ENCODE peak calls at places on chromosomes 5 and 9, in seven cellular contexts. One of them, this sample, is unnamed.
A peak's percentile ranks its signal among the peaks of the same experiment; 100 is the strongest.

GRCh38 chr5:178108966-178109365 is 4.4 kb upstream of the N4BP3 start:
- DNase-seq in OCI-LY7: no peak
- DNase-seq in astrocyte of the cerebellum: no peak
- DNase-seq in GM20000: no peak
- DNase-seq in HCT116: no peak
- DNase-seq in fibroblast of lung: no peak
- DNase-seq in IMR-90: no peak
- DNase-seq in this sample: no peak

GRCh38 chr9:127506814-127507750 is 55.8 kb downstream of the LRSAM1 start:
- DNase-seq in OCI-LY7: no peak
- DNase-seq in astrocyte of the cerebellum: no peak
- DNase-seq in GM20000: no peak
- DNase-seq in HCT116: no peak
- DNase-seq in fibroblast of lung: peak; percentile 85
- DNase-seq in IMR-90: peak; percentile 74
- DNase-seq in this sample: no peak

GRCh38 chr5:132471944-132472343 is 18.6 kb downstream of the IRF1 start:
- DNase-seq in OCI-LY7: no peak
- DNase-seq in astrocyte of the cerebellum: no peak
- DNase-seq in GM20000: no peak
- DNase-seq in HCT116: no peak
- DNase-seq in fibroblast of lung: peak; percentile 39
- DNase-seq in IMR-90: no peak
- DNase-seq in this sample: no peak

GRCh38 chr9:81379655-81380054 is 309.7 kb downstream of the TLE1 start:
- DNase-seq in OCI-LY7: no peak
- DNase-seq in astrocyte of the cerebellum: no peak
- DNase-seq in GM20000: no peak
- DNase-seq in HCT116: no peak
- DNase-seq in fibroblast of lung: peak; percentile 58
- DNase-seq in IMR-90: peak; percentile 55
- DNase-seq in this sample: no peak

GRCh38 chr5:89703799-89704198 is 705.8 kb downstream of the CETN3 start:
- DNase-seq in OCI-LY7: no peak
- DNase-seq in astrocyte of the cerebellum: peak; percentile 44
- DNase-seq in GM20000: no peak
- DNase-seq in HCT116: no peak
- DNase-seq in fibroblast of lung: peak; percentile 81
- DNase-seq in IMR-90: no peak
- DNase-seq in this sample: no peak

GRCh38 chr9:68562456-68562855 is 21.8 kb upstream of the TMEM252 start:
- DNase-seq in OCI-LY7: no peak
- DNase-seq in astrocyte of the cerebellum: no peak
- DNase-seq in GM20000: no peak
- DNase-seq in HCT116: no peak
- DNase-seq in fibroblast of lung: no peak
- DNase-seq in IMR-90: no peak
- DNase-seq in this sample: no peak

GRCh38 chr9:89863837-89864236 is 259.0 kb downstream of the GADD45G start:
- DNase-seq in OCI-LY7: no peak
- DNase-seq in astrocyte of the cerebellum: no peak
- DNase-seq in GM20000: no peak
- DNase-seq in HCT116: no peak
- DNase-seq in fibroblast of lung: no peak
- DNase-seq in IMR-90: no peak
- DNase-seq in this sample: no peak

GRCh38 chr5:122394313-122394712 is 82.3 kb downstream of the SNCAIP start:
- DNase-seq in OCI-LY7: no peak
- DNase-seq in astrocyte of the cerebellum: no peak
- DNase-seq in GM20000: no peak
- DNase-seq in HCT116: no peak
- DNase-seq in fibroblast of lung: no peak
- DNase-seq in IMR-90: peak; percentile 71
- DNase-seq in this sample: no peak

GRCh38 chr5:39218482-39219381 is 631 bp downstream of the FYB1 start:
- DNase-seq in OCI-LY7: no peak
- DNase-seq in astrocyte of the cerebellum: no peak
- DNase-seq in GM20000: no peak
- DNase-seq in HCT116: no peak
- DNase-seq in fibroblast of lung: no peak
- DNase-seq in IMR-90: no peak
- DNase-seq in this sample: no peak

GRCh38 chr9:121282309-121283071 is 14.5 kb downstream of the GSN start:
- DNase-seq in OCI-LY7: no peak
- DNase-seq in astrocyte of the cerebellum: no peak
- DNase-seq in GM20000: no peak
- DNase-seq in HCT116: no peak
- DNase-seq in fibroblast of lung: peak; percentile 92
- DNase-seq in IMR-90: peak; percentile 85
- DNase-seq in this sample: no peak

GRCh38 chr9:89744255-89744648 is 139.4 kb downstream of the GADD45G start:
- DNase-seq in OCI-LY7: no peak
- DNase-seq in astrocyte of the cerebellum: no peak
- DNase-seq in GM20000: no peak
- DNase-seq in HCT116: no peak
- DNase-seq in fibroblast of lung: no peak
- DNase-seq in IMR-90: no peak
- DNase-seq in this sample: no peak

GRCh38 chr5:132281856-132282614 is 12.2 kb upstream of the SLC22A4 start:
- DNase-seq in OCI-LY7: no peak
- DNase-seq in astrocyte of the cerebellum: no peak
- DNase-seq in GM20000: no peak
- DNase-seq in HCT116: no peak
- DNase-seq in fibroblast of lung: no peak
- DNase-seq in IMR-90: no peak
- DNase-seq in this sample: no peak

GRCh38 chr9:22374021-22374420 is 72.6 kb upstream of the DMRTA1 start:
- DNase-seq in OCI-LY7: no peak
- DNase-seq in astrocyte of the cerebellum: no peak
- DNase-seq in GM20000: no peak
- DNase-seq in HCT116: no peak
- DNase-seq in fibroblast of lung: no peak
- DNase-seq in IMR-90: no peak
- DNase-seq in this sample: no peak

GRCh38 chr5:1415059-1415425 is 30.2 kb downstream of the SLC6A3 start:
- DNase-seq in OCI-LY7: no peak
- DNase-seq in astrocyte of the cerebellum: no peak
- DNase-seq in GM20000: no peak
- DNase-seq in HCT116: no peak
- DNase-seq in fibroblast of lung: no peak
- DNase-seq in IMR-90: no peak
- DNase-seq in this sample: no peak

GRCh38 chr5:119270955-119271757 is 84.7 kb upstream of the TNFAIP8 start:
- DNase-seq in OCI-LY7: no peak
- DNase-seq in astrocyte of the cerebellum: no peak
- DNase-seq in GM20000: no peak
- DNase-seq in HCT116: no peak
- DNase-seq in fibroblast of lung: no peak
- DNase-seq in IMR-90: no peak
- DNase-seq in this sample: no peak

GRCh38 chr9:116816484-116816883 is 129.4 kb downstream of the TRIM32 start:
- DNase-seq in OCI-LY7: no peak
- DNase-seq in astrocyte of the cerebellum: no peak
- DNase-seq in GM20000: no peak
- DNase-seq in HCT116: no peak
- DNase-seq in fibroblast of lung: no peak
- DNase-seq in IMR-90: no peak
- DNase-seq in this sample: no peak

GRCh38 chr9:10015755-10016154 is 597.0 kb downstream of the PTPRD start:
- DNase-seq in OCI-LY7: no peak
- DNase-seq in astrocyte of the cerebellum: no peak
- DNase-seq in GM20000: no peak
- DNase-seq in HCT116: no peak
- DNase-seq in fibroblast of lung: no peak
- DNase-seq in IMR-90: no peak
- DNase-seq in this sample: no peak

GRCh38 chr5:29089591-29090141 is 2051.3 kb upstream of the CDH9 start:
- DNase-seq in OCI-LY7: no peak
- DNase-seq in astrocyte of the cerebellum: no peak
- DNase-seq in GM20000: no peak
- DNase-seq in HCT116: no peak
- DNase-seq in fibroblast of lung: no peak
- DNase-seq in IMR-90: no peak
- DNase-seq in this sample: peak; percentile 3

GRCh38 chr5:112084149-112084548 is 327.2 kb upstream of the NREP start:
- DNase-seq in OCI-LY7: no peak
- DNase-seq in astrocyte of the cerebellum: no peak
- DNase-seq in GM20000: no peak
- DNase-seq in HCT116: no peak
- DNase-seq in fibroblast of lung: no peak
- DNase-seq in IMR-90: peak; percentile 94
- DNase-seq in this sample: no peak

DNA sequence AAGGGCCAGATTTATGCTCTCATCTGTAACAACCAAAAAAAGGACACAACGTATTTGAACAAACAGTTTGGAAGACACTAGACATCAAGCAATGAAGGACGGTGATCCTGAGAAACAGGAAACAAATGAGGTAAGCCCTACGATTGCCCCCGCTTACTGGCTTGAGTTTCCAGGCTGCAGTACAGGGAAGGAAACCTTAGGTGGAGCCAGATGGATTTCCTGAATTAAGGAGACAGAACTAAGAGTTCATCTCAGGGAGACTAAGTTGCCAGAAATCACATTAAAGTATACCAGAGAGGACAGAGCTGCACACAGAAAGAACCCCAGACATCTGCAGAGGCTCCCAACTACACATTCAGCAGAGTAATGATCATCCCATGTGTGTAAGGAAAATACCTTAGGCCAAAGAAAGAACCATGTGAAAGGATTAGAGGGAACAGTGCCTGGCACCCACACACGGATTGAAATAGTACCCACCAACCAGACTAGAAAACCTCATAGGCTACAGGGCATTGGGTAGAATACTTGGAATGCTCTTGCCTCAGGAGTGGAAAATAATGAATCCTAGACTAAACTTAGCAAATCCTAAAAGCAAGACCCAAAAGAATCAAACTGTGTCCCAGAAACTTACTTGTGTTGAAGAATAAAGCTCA is 99.3 kb upstream of the NIPBL start:
- DNase-seq in OCI-LY7: peak; percentile 5
- DNase-seq in astrocyte of the cerebellum: no peak
- DNase-seq in GM20000: peak; percentile 20
- DNase-seq in HCT116: peak; percentile 15
- DNase-seq in fibroblast of lung: peak; percentile 25
- DNase-seq in IMR-90: peak; percentile 27
- DNase-seq in this sample: no peak
- TF ChIP-seq CTCF in OCI-LY7: peak; percentile 44
- TF ChIP-seq CTCF in astrocyte of the cerebellum: peak; percentile 40
- TF ChIP-seq CTCF in GM20000: no peak
- TF ChIP-seq CTCF in HCT116: peak; percentile 29
- TF ChIP-seq CTCF in fibroblast of lung: peak; percentile 41
- TF ChIP-seq CTCF in IMR-90: peak; percentile 40
- TF ChIP-seq CTCF in this sample: no peak

GRCh38 chr9:129939426-129939825 is 103.6 kb downstream of the FNBP1 start:
- DNase-seq in OCI-LY7: no peak
- DNase-seq in astrocyte of the cerebellum: peak; percentile 64
- DNase-seq in GM20000: no peak
- DNase-seq in HCT116: no peak
- DNase-seq in fibroblast of lung: peak; percentile 36
- DNase-seq in IMR-90: no peak
- DNase-seq in this sample: no peak
- TF ChIP-seq CTCF in OCI-LY7: no peak
- TF ChIP-seq CTCF in astrocyte of the cerebellum: no peak
- TF ChIP-seq CTCF in GM20000: no peak
- TF ChIP-seq CTCF in HCT116: no peak
- TF ChIP-seq CTCF in fibroblast of lung: no peak
- TF ChIP-seq CTCF in IMR-90: no peak
- TF ChIP-seq CTCF in this sample: no peak

GRCh38 chr9:71816782-71817549 is 48.7 kb upstream of the CEMIP2 start:
- DNase-seq in OCI-LY7: no peak
- DNase-seq in astrocyte of the cerebellum: no peak
- DNase-seq in GM20000: no peak
- DNase-seq in HCT116: no peak
- DNase-seq in fibroblast of lung: no peak
- DNase-seq in IMR-90: no peak
- DNase-seq in this sample: no peak

GRCh38 chr9:71814805-71815204 is 46.5 kb upstream of the CEMIP2 start:
- DNase-seq in OCI-LY7: no peak
- DNase-seq in astrocyte of the cerebellum: no peak
- DNase-seq in GM20000: no peak
- DNase-seq in HCT116: no peak
- DNase-seq in fibroblast of lung: no peak
- DNase-seq in IMR-90: no peak
- DNase-seq in this sample: no peak

GRCh38 chr9:71814226-71814625 is 45.9 kb upstream of the CEMIP2 start:
- DNase-seq in OCI-LY7: no peak
- DNase-seq in astrocyte of the cerebellum: no peak
- DNase-seq in GM20000: no peak
- DNase-seq in HCT116: no peak
- DNase-seq in fibroblast of lung: no peak
- DNase-seq in IMR-90: no peak
- DNase-seq in this sample: no peak

GRCh38 chr9:71806916-71807315 is 38.6 kb upstream of the CEMIP2 start:
- DNase-seq in OCI-LY7: peak; percentile 88
- DNase-seq in astrocyte of the cerebellum: peak; percentile 47
- DNase-seq in GM20000: peak; percentile 55
- DNase-seq in HCT116: peak; percentile 73
- DNase-seq in fibroblast of lung: peak; percentile 57
- DNase-seq in IMR-90: peak; percentile 67
- DNase-seq in this sample: peak; percentile 55

DNA sequence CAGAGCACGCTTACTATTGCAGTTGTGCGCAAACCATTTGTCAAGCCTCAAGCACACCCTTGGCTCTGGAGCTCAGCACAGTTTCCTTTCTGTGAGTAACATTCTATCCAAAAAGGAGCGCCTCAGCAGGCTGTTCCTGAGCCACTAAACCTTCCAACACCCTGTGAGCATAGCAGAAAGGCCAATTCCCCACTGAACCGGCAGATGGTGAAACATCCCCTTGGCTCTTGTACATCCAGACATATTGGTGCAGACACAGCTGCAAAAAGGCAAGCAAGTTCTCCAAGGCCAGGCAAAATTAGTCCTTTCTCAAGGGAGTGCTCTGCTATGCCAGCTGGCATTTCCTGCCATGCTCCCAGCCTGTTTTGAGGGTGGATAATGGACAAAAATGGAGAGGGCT is 44.1 kb upstream of the CEMIP2 start:
- DNase-seq in OCI-LY7: peak; percentile 22
- DNase-seq in astrocyte of the cerebellum: no peak
- DNase-seq in GM20000: no peak
- DNase-seq in HCT116: no peak
- DNase-seq in fibroblast of lung: peak; percentile 24
- DNase-seq in IMR-90: peak; percentile 12
- DNase-seq in this sample: no peak
- TF ChIP-seq CTCF in OCI-LY7: peak; percentile 25
- TF ChIP-seq CTCF in astrocyte of the cerebellum: peak; percentile 21
- TF ChIP-seq CTCF in GM20000: no peak
- TF ChIP-seq CTCF in HCT116: no peak
- TF ChIP-seq CTCF in fibroblast of lung: peak; percentile 41
- TF ChIP-seq CTCF in IMR-90: peak; percentile 2
- TF ChIP-seq CTCF in this sample: no peak

DNA sequence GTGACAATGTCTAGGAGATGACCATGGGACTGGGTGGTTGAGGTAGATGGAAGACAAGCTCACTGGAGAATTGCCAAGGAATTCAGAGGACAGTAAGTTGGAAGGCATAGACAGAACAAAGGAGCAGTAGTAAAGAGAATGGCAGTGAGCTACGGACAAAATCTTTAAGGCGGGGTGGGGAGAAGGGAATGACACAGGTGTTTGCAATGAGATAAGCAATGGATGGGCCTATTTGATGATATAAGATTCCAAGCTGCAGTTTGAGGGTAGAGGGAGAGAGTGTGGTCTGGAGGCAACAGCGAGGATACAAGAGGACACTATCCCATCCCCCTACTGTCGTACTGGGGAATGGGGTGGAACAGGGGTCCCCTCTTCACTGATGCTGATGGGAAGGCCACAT is 14.4 kb downstream of the PTTG1 start:
- DNase-seq in OCI-LY7: no peak
- DNase-seq in astrocyte of the cerebellum: no peak
- DNase-seq in GM20000: no peak
- DNase-seq in HCT116: no peak
- DNase-seq in fibroblast of lung: no peak
- DNase-seq in IMR-90: no peak
- DNase-seq in this sample: no peak
- TF ChIP-seq CTCF in OCI-LY7: no peak
- TF ChIP-seq CTCF in astrocyte of the cerebellum: no peak
- TF ChIP-seq CTCF in GM20000: no peak
- TF ChIP-seq CTCF in HCT116: no peak
- TF ChIP-seq CTCF in fibroblast of lung: no peak
- TF ChIP-seq CTCF in IMR-90: no peak
- TF ChIP-seq CTCF in this sample: no peak

This sample was measured in GM13977.